ENCODE peak calls at places on chromosomes 13 and 19, in four cellular contexts. K is K562, E is A549, P is HepG2. S is an unnamed sample.

GRCh38 chr13:99869830-99870229 is 101.7 kb downstream of the ZIC5 start:
- DNase-seq in K (no peak), E (no peak), P (no peak), S (no peak)

GRCh38 chr13:76527041-76527440 is 359.2 kb downstream of the KCTD12 start:
- DNase-seq in K (no peak), E (no peak), P (no peak), S (no peak)

GRCh38 chr19:1063030-1063908 is 3.7 kb upstream of the ARHGAP45 start:
- DNase-seq in K (peak), E (peak), P (no peak), S (no peak)

GRCh38 chr19:58150328-58150921 is at the start of gene ZNF329:
- DNase-seq in K (peak), E (peak), P (peak), S (no peak)

GRCh38 chr19:16497042-16497441 is 848 bp downstream of the C19orf44 start:
- DNase-seq in K (no peak), E (no peak), P (no peak), S (no peak)

GRCh38 chr19:18520848-18521691 is 800 bp downstream of the ELL start:
- DNase-seq in K (peak), E (no peak), P (no peak), S (peak)

GRCh38 chr13:74586839-74587238 is 452.6 kb upstream of the KLF12 start:
- DNase-seq in K (no peak), E (no peak), P (no peak), S (no peak)

GRCh38 chr13:33188093-33188882 is 97.3 kb downstream of the STARD13 start:
- DNase-seq in K (no peak), E (no peak), P (no peak), S (no peak)

GRCh38 chr13:90015565-90016507 is 1331.7 kb upstream of the MIR17HG start:
- DNase-seq in K (no peak), E (no peak), P (no peak), S (no peak)

GRCh38 chr19:19538767-19539166 is 702 bp downstream of the CILP2 start:
- DNase-seq in K (no peak), E (no peak), P (no peak), S (no peak)

GRCh38 chr13:27927444-27928352 is 7.9 kb downstream of the PDX1 start:
- DNase-seq in K (no peak), E (no peak), P (no peak), S (no peak)

GRCh38 chr13:94481966-94482365 is 2.5 kb upstream of the DCT start:
- DNase-seq in K (no peak), E (peak), P (peak), S (no peak)

GRCh38 chr13:90738881-90739280 is 608.6 kb upstream of the MIR17HG start:
- DNase-seq in K (no peak), E (no peak), P (no peak), S (no peak)

GRCh38 chr13:34208326-34208725 is 390.4 kb downstream of the RFC3 start:
- DNase-seq in K (no peak), E (no peak), P (no peak), S (no peak)

GRCh38 chr19:10173527-10173926 is 21.2 kb downstream of the DNMT1 start:
- DNase-seq in K (no peak), E (peak), P (no peak), S (no peak)

GRCh38 chr13:35349052-35349451 is 127.4 kb downstream of the MAB21L1 start:
- DNase-seq in K (no peak), E (no peak), P (no peak), S (no peak)

GRCh38 chr13:99361197-99361596 is 54.0 kb upstream of the GPR183 start:
- DNase-seq in K (no peak), E (no peak), P (no peak), S (no peak)

GRCh38 chr19:17538684-17539287 is 16.7 kb upstream of the COLGALT1 start:
- DNase-seq in K (no peak), E (peak), P (no peak), S (no peak)

GRCh38 chr13:104641309-104641708 is 1575.1 kb upstream of the SLC10A2 start:
- DNase-seq in K (no peak), E (no peak), P (no peak), S (no peak)

GRCh38 chr19:34256835-34257558 is 2.6 kb downstream of the GARRE1 start:
- DNase-seq in K (no peak), E (no peak), P (no peak), S (no peak)

GRCh38 chr19:33660426-33661160 is 38.8 kb downstream of the CHST8 start:
- DNase-seq in K (no peak), E (peak), P (no peak), S (no peak)

GRCh38 chr19:2059422-2060201 is 8.6 kb upstream of the MKNK2 start:
- DNase-seq in K (no peak), E (peak), P (peak), S (no peak)

GRCh38 chr19:13839193-13839937 is 37.6 kb upstream of the NANOS3 start:
- DNase-seq in K (peak), E (peak), P (no peak), S (peak)

GRCh38 chr19:11480927-11481776 is at the start of gene ELAVL3:
- DNase-seq in K (peak), E (no peak), P (no peak), S (no peak)
- TF ChIP-seq PHF8 in K (no peak), E (no peak), P (no peak), S (no peak)

GRCh38 chr19:39926170-39926755 is 8.2 kb downstream of the FCGBP start:
- DNase-seq in K (no peak), E (no peak), P (no peak), S (no peak)
- TF ChIP-seq PHF8 in K (no peak), E (no peak), P (no peak), S (no peak)

GRCh38 chr19:4268816-4269430 is 10.1 kb upstream of the SHD start:
- DNase-seq in K (no peak), E (no peak), P (no peak), S (no peak)

GRCh38 chr19:4267101-4267900 is 11.8 kb upstream of the SHD start:
- DNase-seq in K (peak), E (peak), P (peak), S (peak)

GRCh38 chr19:4266253-4267000 is 12.6 kb upstream of the SHD start:
- DNase-seq in K (peak), E (no peak), P (no peak), S (no peak)

GRCh38 chr19:4264812-4265211 is 14.3 kb upstream of the SHD start:
- DNase-seq in K (no peak), E (no peak), P (no peak), S (no peak)

DNA sequence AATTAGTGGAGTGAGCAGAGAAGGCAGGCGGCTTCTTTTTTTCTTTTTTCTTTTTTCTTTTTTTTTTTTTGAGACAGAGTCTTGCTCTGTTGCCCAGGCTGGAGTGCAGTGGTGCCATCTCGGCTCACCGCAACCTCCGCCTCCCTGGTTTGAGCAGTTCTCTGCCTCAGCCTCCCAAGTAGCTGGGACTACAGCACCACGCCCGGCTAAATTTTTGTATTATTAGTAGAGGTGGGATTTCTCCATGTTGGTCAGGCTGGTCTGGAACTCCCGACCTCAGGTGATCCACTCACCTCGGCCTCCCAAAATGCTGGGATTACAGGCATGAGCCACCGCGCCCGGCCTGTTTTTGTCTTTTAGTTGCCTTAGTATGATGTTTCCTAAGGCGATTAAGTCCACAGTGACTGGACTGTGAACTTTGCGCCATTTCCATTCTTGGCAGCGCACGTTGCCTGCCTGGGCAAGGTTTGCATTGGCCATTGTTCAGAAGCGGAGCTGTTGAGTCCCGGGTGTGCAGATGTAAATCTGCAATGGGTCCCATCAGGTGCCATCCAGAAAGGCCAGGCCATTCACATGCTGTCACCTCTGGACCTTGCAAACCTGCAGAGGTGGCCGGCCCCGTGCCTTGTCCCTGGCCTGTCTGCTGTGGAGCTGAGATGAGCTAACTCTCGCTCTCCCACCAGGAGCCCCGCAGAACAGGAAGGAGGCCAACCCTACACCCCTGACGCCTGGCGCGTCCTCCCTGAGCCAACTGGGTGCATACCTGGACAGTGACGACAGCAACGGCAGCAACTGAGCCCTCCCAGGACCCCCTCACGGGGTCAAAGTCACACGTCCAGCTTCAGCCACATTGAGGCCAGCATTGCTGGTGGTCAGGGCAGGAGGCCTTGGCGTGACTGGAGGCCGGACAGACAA is 10.9 kb upstream of the SHD start:
- DNase-seq in K (no peak), E (no peak), P (peak), S (no peak)
- TF ChIP-seq PHF8 in K (no peak), E (no peak), P (no peak), S (no peak)

DNA sequence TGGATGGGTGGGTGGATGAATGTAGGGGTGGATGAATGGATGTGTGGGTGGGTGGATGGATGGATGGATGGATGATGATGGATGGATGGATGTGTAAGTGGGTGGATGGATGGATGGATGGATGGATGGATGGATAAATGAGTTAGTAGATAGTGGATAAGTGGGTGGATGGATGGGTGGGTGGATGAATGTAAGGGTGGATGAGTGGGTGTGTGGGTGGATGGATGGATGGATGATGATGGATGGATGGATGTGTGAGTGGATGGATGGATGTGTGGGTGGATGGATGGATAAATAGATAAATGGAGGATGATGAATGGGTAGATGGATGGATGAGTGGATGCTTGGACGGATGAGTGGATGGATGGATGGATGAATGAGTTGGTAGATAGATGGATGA is 3.2 kb downstream of the MCF2L start:
- DNase-seq in K (no peak), E (no peak), P (no peak), S (no peak)
- TF ChIP-seq PHF8 in K (no peak), E (no peak), P (no peak), S (no peak)

GRCh38 chr19:6204212-6204611 is 68.7 kb downstream of the ACSBG2 start:
- DNase-seq in K (no peak), E (no peak), P (peak), S (no peak)
- TF ChIP-seq PHF8 in K (no peak), E (no peak), P (no peak), S (no peak)

DNA sequence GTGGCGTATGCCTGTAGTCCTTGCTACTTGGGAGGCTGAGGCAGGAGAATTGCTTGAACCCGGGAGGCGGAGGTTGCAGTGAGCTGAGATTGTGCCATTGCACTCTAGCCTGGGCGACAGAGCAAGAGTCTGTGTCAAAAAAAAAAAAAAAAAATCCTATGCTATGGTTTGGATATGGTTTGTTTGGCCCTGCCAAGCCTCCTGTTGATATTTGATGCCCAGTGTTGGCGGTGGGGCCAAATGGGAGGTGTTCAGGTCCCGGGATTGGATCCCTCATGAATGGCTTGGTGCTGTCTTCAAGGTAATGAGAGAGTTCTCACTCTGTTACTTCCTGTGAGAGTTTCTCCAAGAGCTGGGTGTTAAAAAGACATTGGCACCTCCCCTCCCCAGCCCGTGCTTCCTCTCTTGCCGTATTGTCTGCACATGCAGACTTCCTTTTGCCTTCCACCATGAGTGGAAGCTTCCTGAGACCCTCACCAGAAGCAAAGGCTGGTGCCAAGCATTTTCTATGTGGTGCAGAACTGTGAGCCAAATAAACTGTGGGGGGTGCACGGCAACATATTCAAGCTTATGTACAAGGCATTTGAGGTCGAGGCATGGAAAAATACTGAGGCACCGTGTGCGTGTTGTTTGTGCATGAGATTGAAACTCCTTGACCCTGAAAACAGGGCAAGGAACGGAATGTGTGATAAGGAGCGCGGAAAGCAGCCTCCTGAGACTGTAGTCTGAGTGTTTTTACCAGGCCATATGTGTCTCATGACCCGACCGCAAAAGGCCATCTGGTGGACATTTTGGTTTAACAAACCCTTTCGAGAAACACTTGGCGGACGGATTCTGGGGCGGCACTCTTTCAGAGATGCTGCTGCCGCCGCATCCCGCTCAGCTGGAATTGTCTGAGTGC is 7.3 kb downstream of the SIGLEC9 start:
- DNase-seq in K (peak), E (peak), P (no peak), S (no peak)
- TF ChIP-seq PHF8 in K (no peak), E (no peak), P (no peak), S (no peak)